ENCODE peak calls at places on chromosomes 3 and 15, in eight cellular contexts. I is GM04504; W is thyroid gland; A is amniotic stem cell; H is glutamatergic neuron; E is stimulated activated CD8-positive, alpha-beta memory T cell treated with anti-CD3 and anti-CD28 coated beads, Interleukin-7, amount 100 ng/mL, for 4 hours; M is globus pallidus; F is GM12891. R is an unnamed sample.

GRCh38 chr3:108088697-108089096 is 2.1 kb downstream of the CD47 start:
- DNase-seq in E (peak), H (no peak), F (no peak), W (no peak), I (no peak), A (no peak), M (peak), R (no peak)

GRCh38 chr3:153443961-153444360 is 281.9 kb downstream of the RAP2B start:
- DNase-seq in W (no peak), H (no peak), I (no peak), M (no peak), F (no peak), A (no peak), E (no peak), R (no peak)

GRCh38 chr3:5304789-5305680 is 117.5 kb downstream of the EDEM1 start:
- DNase-seq in M (peak), H (peak), W (peak), I (no peak), E (no peak), A (no peak), F (peak), R (no peak)

GRCh38 chr15:76533060-76533955 is 196.7 kb downstream of the ISL2 start:
- DNase-seq in E (no peak), A (no peak), M (no peak), F (no peak), W (no peak), H (no peak), I (no peak), R (no peak)

GRCh38 chr15:25184356-25185155 is 229.8 kb downstream of the SNRPN start:
- DNase-seq in I (no peak), M (no peak), F (no peak), A (no peak), H (peak), W (no peak), E (no peak), R (no peak)

GRCh38 chr15:32818758-32819405 is 101.1 kb downstream of the GREM1 start:
- DNase-seq in A (no peak), I (peak), M (no peak), E (no peak), H (no peak), F (no peak), W (peak), R (peak)

GRCh38 chr15:37245358-37245757 is 145.0 kb upstream of the MEIS2 start:
- DNase-seq in M (no peak), W (no peak), I (no peak), F (no peak), E (no peak), H (no peak), A (no peak), R (no peak)

GRCh38 chr3:34895841-34896240 is 743.5 kb upstream of the ARPP21 start:
- DNase-seq in W (no peak), M (no peak), I (no peak), H (no peak), E (no peak), A (no peak), F (no peak), R (no peak)

GRCh38 chr15:77033729-77034619 is 36.9 kb downstream of the TSPAN3 start:
- DNase-seq in M (no peak), I (no peak), W (no peak), F (peak), A (no peak), E (no peak), H (no peak), R (no peak)

GRCh38 chr15:74552761-74553441 is 11.9 kb downstream of the ARID3B start:
- DNase-seq in E (no peak), W (no peak), F (no peak), A (no peak), I (no peak), H (no peak), M (no peak), R (no peak)

GRCh38 chr3:170997966-170998913 is 28.3 kb downstream of the SLC2A2 start:
- DNase-seq in M (peak), A (no peak), E (no peak), I (peak), H (no peak), F (no peak), W (no peak), R (no peak)

GRCh38 chr3:38313685-38314084 is 31.6 kb downstream of the SLC22A14 start:
- DNase-seq in I (no peak), A (no peak), H (no peak), F (no peak), E (no peak), W (no peak), M (no peak), R (no peak)

GRCh38 chr15:70618929-70619328 is 144.4 kb downstream of the UACA start:
- DNase-seq in F (no peak), H (no peak), A (no peak), W (no peak), I (no peak), E (no peak), M (no peak), R (no peak)

GRCh38 chr3:101379695-101380376 is 59.5 kb upstream of the IMPG2 start:
- DNase-seq in M (peak), E (no peak), F (no peak), H (no peak), W (no peak), I (no peak), A (no peak), R (no peak)

GRCh38 chr15:74314897-74315438 is 52.5 kb downstream of the CYP11A1 start:
- DNase-seq in E (no peak), H (no peak), I (no peak), A (no peak), M (no peak), W (no peak), F (no peak), R (no peak)

R was measured in AG04449.